ENCODE peak calls at places on chromosomes 2 and 18, in ten cellular contexts. K is upper lobe of left lung, R is keratinocyte, M is pancreas, S is prostate gland, O is right lobe of liver, J is astrocyte, B is body of pancreas, I is GM23248, T is uterus. L is an unnamed sample.

GRCh38 chr18:77151791-77152517 is 19.4 kb upstream of the MBP start:
- DNase-seq in K (no peak), R (no peak), M (no peak), S (no peak), O (no peak), J (no peak), B (no peak), I (no peak), T (no peak), L (no peak)

GRCh38 chr2:64348386-64349142 is 105.4 kb upstream of the LGALSL start:
- DNase-seq in K (no peak), R (no peak), M (no peak), S (no peak), O (no peak), J (peak), B (no peak), I (peak), T (no peak), L (no peak)

GRCh38 chr18:35705988-35706387 is 124.4 kb downstream of the GALNT1 start:
- DNase-seq in K (peak), R (no peak), M (no peak), S (no peak), O (no peak), J (no peak), B (no peak), I (no peak), T (no peak), L (no peak)

GRCh38 chr2:210626849-210627248 is 70.5 kb downstream of the CPS1 start:
- DNase-seq in K (no peak), R (no peak), M (no peak), S (no peak), O (no peak), J (peak), B (no peak), I (peak), T (no peak), L (no peak)

GRCh38 chr2:85996591-85996990 is 107.8 kb upstream of the ST3GAL5 start:
- DNase-seq in K (no peak), R (no peak), M (no peak), S (no peak), O (no peak), J (no peak), B (no peak), I (no peak), T (no peak), L (no peak)

GRCh38 chr2:142874293-142874814 is 3.1 kb upstream of the KYNU start:
- DNase-seq in K (no peak), R (peak), M (no peak), S (peak), O (no peak), J (peak), B (peak), I (peak), T (peak), L (no peak)

GRCh38 chr2:15790838-15791237 is 149.5 kb upstream of the MYCN start:
- DNase-seq in K (no peak), R (no peak), M (no peak), S (no peak), O (no peak), J (no peak), B (no peak), I (no peak), T (no peak), L (no peak)

GRCh38 chr2:229410946-229411345 is 139.9 kb upstream of the PID1 start:
- DNase-seq in K (no peak), R (no peak), M (no peak), S (peak), O (no peak), J (no peak), B (no peak), I (no peak), T (no peak), L (no peak)

GRCh38 chr2:147631294-147631693 is 213.5 kb upstream of the ACVR2A start:
- DNase-seq in K (no peak), R (no peak), M (no peak), S (no peak), O (no peak), J (no peak), B (no peak), I (no peak), T (no peak), L (no peak)

GRCh38 chr2:236665130-236665529 is 95.5 kb downstream of the ACKR3 start:
- DNase-seq in K (no peak), R (no peak), M (no peak), S (no peak), O (no peak), J (no peak), B (no peak), I (peak), T (no peak), L (no peak)

GRCh38 chr18:34918856-34919255 is 122.4 kb upstream of the MAPRE2 start:
- DNase-seq in K (no peak), R (no peak), M (no peak), S (no peak), O (no peak), J (no peak), B (no peak), I (no peak), T (no peak), L (no peak)

GRCh38 chr2:16218651-16219050 is 278.3 kb downstream of the MYCN start:
- DNase-seq in K (peak), R (no peak), M (no peak), S (no peak), O (no peak), J (no peak), B (no peak), I (no peak), T (no peak), L (no peak)

GRCh38 chr18:4040391-4041172 is 414.5 kb downstream of the DLGAP1 start:
- DNase-seq in K (no peak), R (no peak), M (no peak), S (no peak), O (no peak), J (no peak), B (no peak), I (no peak), T (no peak), L (no peak)

GRCh38 chr2:240730506-240731326 is 39.0 kb downstream of the AQP12A start:
- DNase-seq in K (peak), R (no peak), M (peak), S (no peak), O (no peak), J (no peak), B (no peak), I (no peak), T (no peak), L (no peak)

GRCh38 chr2:200377774-200378336 is 71.4 kb downstream of the SPATS2L start:
- DNase-seq in K (no peak), R (no peak), M (no peak), S (peak), O (no peak), J (no peak), B (peak), I (no peak), T (no peak), L (no peak)

GRCh38 chr2:224171226-224171625 is 132.1 kb upstream of the SERPINE2 start:
- DNase-seq in K (no peak), R (no peak), M (no peak), S (no peak), O (peak), J (no peak), B (no peak), I (no peak), T (no peak), L (no peak)

GRCh38 chr2:137893145-137893544 is 71.1 kb upstream of the HNMT start:
- DNase-seq in K (no peak), R (no peak), M (no peak), S (no peak), O (no peak), J (no peak), B (no peak), I (no peak), T (no peak), L (no peak)

GRCh38 chr2:45009928-45010705 is 865 bp upstream of the SIX2 start:
- DNase-seq in K (peak), R (no peak), M (peak), S (peak), O (no peak), J (no peak), B (peak), I (peak), T (peak), L (no peak)

GRCh38 chr2:146777181-146777580 is 1067.6 kb upstream of the ACVR2A start:
- DNase-seq in K (no peak), R (no peak), M (no peak), S (no peak), O (no peak), J (no peak), B (no peak), I (no peak), T (no peak), L (no peak)

GRCh38 chr18:80200932-80201672 is 46.2 kb downstream of the PARD6G start:
- DNase-seq in K (peak), R (no peak), M (no peak), S (no peak), O (no peak), J (no peak), B (no peak), I (no peak), T (no peak), L (no peak)

GRCh38 chr2:103738626-103739025 is 976.8 kb downstream of the TMEM182 start:
- DNase-seq in K (no peak), R (no peak), M (no peak), S (no peak), O (no peak), J (no peak), B (no peak), I (no peak), T (no peak), L (no peak)

GRCh38 chr2:53768233-53768542 is 584 bp downstream of the CHAC2 start:
- DNase-seq in K (peak), R (no peak), M (no peak), S (peak), O (no peak), J (no peak), B (no peak), I (no peak), T (peak), L (no peak)

GRCh38 chr18:5628512-5629255 is 84.9 kb upstream of the EPB41L3 start:
- DNase-seq in K (peak), R (no peak), M (peak), S (no peak), O (peak), J (peak), B (peak), I (peak), T (peak), L (no peak)

GRCh38 chr2:149410701-149411484 is 80.5 kb downstream of the LYPD6 start:
- DNase-seq in K (no peak), R (peak), M (no peak), S (no peak), O (no peak), J (peak), B (no peak), I (peak), T (no peak), L (no peak)

GRCh38 chr2:233121856-233122255 is 61.7 kb downstream of the INPP5D start:
- DNase-seq in K (no peak), R (no peak), M (peak), S (no peak), O (no peak), J (no peak), B (no peak), I (no peak), T (no peak), L (no peak)

GRCh38 chr2:218284106-218284811 is 8.0 kb downstream of the TMBIM1 start:
- DNase-seq in K (no peak), R (no peak), M (no peak), S (no peak), O (peak), J (peak), B (peak), I (peak), T (no peak), L (peak)

GRCh38 chr2:218282173-218282991 is 9.9 kb downstream of the TMBIM1 start:
- DNase-seq in K (no peak), R (no peak), M (peak), S (peak), O (no peak), J (peak), B (peak), I (peak), T (no peak), L (no peak)

GRCh38 chr2:218281449-218281848 is 10.9 kb downstream of the TMBIM1 start:
- DNase-seq in K (no peak), R (no peak), M (no peak), S (no peak), O (no peak), J (no peak), B (peak), I (peak), T (no peak), L (no peak)

GRCh38 chr2:218286570-218287459 is 5.5 kb downstream of the TMBIM1 start:
- DNase-seq in K (no peak), R (no peak), M (no peak), S (peak), O (peak), J (peak), B (peak), I (peak), T (peak), L (peak)

GRCh38 chr2:218285604-218286003 is 6.7 kb downstream of the TMBIM1 start:
- DNase-seq in K (no peak), R (no peak), M (no peak), S (peak), O (peak), J (peak), B (peak), I (peak), T (no peak), L (no peak)
- H3K4me3 ChIP-seq in K (no peak), R (peak), M (no peak), S (no peak), O (no peak), J (no peak), B (no peak), I (peak), T (no peak), L (peak)

DNA sequence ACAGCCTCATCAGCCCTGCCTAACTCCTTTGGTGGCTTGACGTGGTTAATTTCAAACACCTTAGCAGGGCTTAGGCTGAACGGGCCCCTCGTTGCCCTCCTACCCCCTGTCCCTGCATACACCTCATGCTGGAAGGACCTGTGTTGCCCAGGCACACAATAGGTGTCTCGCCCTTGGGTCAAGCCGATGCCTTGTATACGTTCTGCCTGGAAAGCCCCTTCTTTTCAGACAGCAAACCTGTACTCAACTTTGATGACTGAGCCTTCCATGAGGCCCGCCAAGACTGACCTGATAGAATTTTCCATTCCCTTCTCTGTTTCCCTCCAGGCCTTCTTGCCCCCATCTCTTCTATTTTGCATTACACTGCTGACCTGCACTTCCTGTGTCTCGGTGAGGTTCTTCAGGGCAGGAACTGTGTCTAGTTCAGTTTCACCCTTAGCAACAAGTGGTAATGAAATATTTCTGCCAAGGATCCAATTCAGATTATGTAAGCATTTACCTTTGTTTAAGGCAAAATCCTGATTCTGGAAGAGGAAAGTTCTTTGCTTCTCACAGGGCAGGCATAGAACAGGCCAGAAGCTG is 7.9 kb downstream of the GREB1 start:
- DNase-seq in K (no peak), R (no peak), M (no peak), S (no peak), O (no peak), J (no peak), B (no peak), I (no peak), T (no peak), L (no peak)
- H3K4me3 ChIP-seq in K (no peak), R (no peak), M (no peak), S (peak), O (no peak), J (no peak), B (no peak), I (no peak), T (peak), L (no peak)

GRCh38 chr2:30239308-30240161 is 8.2 kb downstream of the LBH start:
- DNase-seq in K (no peak), R (no peak), M (no peak), S (peak), O (no peak), J (no peak), B (peak), I (peak), T (peak), L (peak)
- H3K4me3 ChIP-seq in K (no peak), R (no peak), M (no peak), S (no peak), O (no peak), J (no peak), B (no peak), I (no peak), T (no peak), L (peak)

GRCh38 chr2:68317971-68318685 is 1.6 kb downstream of the CNRIP1 start:
- DNase-seq in K (no peak), R (no peak), M (no peak), S (no peak), O (no peak), J (no peak), B (no peak), I (peak), T (no peak), L (no peak)
- H3K4me3 ChIP-seq in K (peak), R (no peak), M (no peak), S (peak), O (peak), J (peak), B (no peak), I (peak), T (peak), L (no peak)

GRCh38 chr2:171163261-171163660 is 2.6 kb upstream of the TLK1 start:
- DNase-seq in K (no peak), R (no peak), M (no peak), S (no peak), O (no peak), J (no peak), B (no peak), I (no peak), T (no peak), L (no peak)
- H3K4me3 ChIP-seq in K (no peak), R (no peak), M (no peak), S (no peak), O (no peak), J (no peak), B (no peak), I (no peak), T (no peak), L (no peak)

DNA sequence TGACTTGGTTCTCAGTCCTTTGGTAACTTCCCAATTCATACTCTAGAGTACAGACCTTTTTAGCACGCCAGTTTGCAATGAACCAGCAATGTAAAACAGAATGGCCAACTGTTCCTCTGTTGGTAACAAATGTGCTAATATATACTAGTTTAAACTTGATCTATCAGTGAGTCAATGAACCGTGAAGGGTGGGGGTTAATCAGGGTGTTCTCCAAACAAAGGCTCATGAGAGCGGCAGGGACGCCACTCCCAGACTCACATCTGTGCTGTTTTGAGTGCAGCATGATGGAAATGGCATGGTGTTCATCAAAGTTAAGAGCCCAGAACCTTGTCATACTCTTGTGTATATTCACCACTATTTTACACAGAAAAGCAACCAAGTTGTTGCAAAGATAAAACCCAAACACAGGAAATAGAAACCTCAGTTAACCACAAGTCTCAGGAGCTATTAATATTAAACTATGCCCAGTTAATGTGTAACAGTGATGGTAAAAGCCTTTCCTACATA is 70.3 kb downstream of the CERKL start:
- DNase-seq in K (no peak), R (no peak), M (no peak), S (no peak), O (no peak), J (peak), B (no peak), I (no peak), T (no peak), L (no peak)
- H3K4me3 ChIP-seq in K (no peak), R (no peak), M (no peak), S (no peak), O (no peak), J (no peak), B (no peak), I (no peak), T (no peak), L (no peak)

GRCh38 chr2:96526615-96527014 is 9.9 kb upstream of the ARID5A start:
- DNase-seq in K (no peak), R (no peak), M (no peak), S (no peak), O (no peak), J (no peak), B (no peak), I (no peak), T (no peak), L (no peak)
- H3K4me3 ChIP-seq in K (no peak), R (no peak), M (no peak), S (no peak), O (no peak), J (no peak), B (no peak), I (no peak), T (no peak), L (peak)

DNA sequence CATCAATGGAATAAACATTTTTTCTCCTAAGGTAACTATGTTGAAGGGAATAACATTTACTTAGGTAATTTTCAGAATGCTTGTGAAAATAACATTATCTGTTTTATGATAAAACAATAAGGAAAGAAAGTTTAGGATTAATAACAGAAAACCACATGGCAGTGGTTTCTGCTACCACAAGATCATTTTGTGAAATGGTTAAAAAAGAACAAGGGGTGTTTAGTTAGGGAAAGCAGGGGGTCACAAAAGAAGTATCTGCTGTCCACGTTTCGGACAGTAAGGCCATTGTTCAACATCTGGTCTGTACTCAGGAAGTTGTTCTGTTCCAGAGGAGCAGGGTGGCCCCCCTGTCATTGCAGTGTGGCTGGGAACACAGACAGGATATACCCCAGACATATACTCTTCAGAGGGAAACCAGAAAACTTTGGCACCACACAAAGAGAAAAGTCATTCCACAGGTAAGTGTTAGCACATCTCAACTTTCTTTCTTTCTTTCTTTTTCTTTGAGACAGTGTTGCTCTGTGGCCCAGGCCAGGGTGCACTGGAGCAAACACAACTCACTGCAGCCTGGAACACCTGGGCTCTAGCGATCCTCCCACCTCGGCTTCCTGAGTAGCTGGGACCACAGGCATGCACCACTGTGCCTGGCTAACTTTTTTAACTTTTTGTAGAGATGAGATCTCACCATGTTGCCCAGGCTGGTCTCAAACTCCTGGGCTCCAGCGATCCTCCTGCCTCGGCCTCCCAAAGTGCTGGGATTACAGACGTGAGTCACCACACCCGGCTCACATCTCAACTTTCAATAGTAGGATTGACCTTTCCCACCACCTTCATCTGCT is 14.8 kb upstream of the ARL5A start:
- DNase-seq in K (no peak), R (no peak), M (no peak), S (no peak), O (no peak), J (no peak), B (no peak), I (no peak), T (no peak), L (no peak)
- H3K4me3 ChIP-seq in K (no peak), R (no peak), M (no peak), S (no peak), O (no peak), J (no peak), B (no peak), I (no peak), T (no peak), L (no peak)

L was measured in CD8-positive, alpha-beta memory T cell.